ENCODE peak calls at places on chromosomes 6 and 20, in eight cellular contexts. One of them, this sample, is unnamed.
A peak's percentile ranks its signal among the peaks of the same experiment; 100 is the strongest.

GRCh38 chr6:27966044-27966443 is 9.0 kb downstream of the OR2B6 start:
- DNase-seq in A549: no peak
- DNase-seq in body of pancreas: no peak
- DNase-seq in breast epithelium: no peak
- DNase-seq in CD8-positive, alpha-beta memory T cell: no peak
- DNase-seq in psoas muscle: no peak
- DNase-seq in heart right ventricle: no peak
- DNase-seq in DND-41: no peak
- DNase-seq in this sample: no peak

GRCh38 chr6:11575408-11576033 is 38.0 kb downstream of the TMEM170B start:
- DNase-seq in breast epithelium: peak; percentile 53
- DNase-seq in heart right ventricle: no peak
- DNase-seq in A549: peak; percentile 51
- DNase-seq in psoas muscle: no peak
- DNase-seq in body of pancreas: peak; percentile 70
- DNase-seq in DND-41: peak; percentile 64
- DNase-seq in CD8-positive, alpha-beta memory T cell: peak; percentile 20
- DNase-seq in this sample: no peak

GRCh38 chr6:39882567-39882953 is 51.7 kb downstream of the MOCS1 start:
- DNase-seq in breast epithelium: no peak
- DNase-seq in CD8-positive, alpha-beta memory T cell: no peak
- DNase-seq in A549: no peak
- DNase-seq in heart right ventricle: no peak
- DNase-seq in psoas muscle: no peak
- DNase-seq in body of pancreas: peak; percentile 52
- DNase-seq in DND-41: no peak
- DNase-seq in this sample: peak; percentile 68

GRCh38 chr6:21595951-21596378 is 2.4 kb downstream of the SOX4 start:
- DNase-seq in body of pancreas: peak; percentile 24
- DNase-seq in A549: no peak
- DNase-seq in CD8-positive, alpha-beta memory T cell: no peak
- DNase-seq in breast epithelium: no peak
- DNase-seq in DND-41: no peak
- DNase-seq in psoas muscle: no peak
- DNase-seq in heart right ventricle: peak; percentile 23
- DNase-seq in this sample: peak; percentile 42

GRCh38 chr20:15512916-15513315 is 1060.3 kb downstream of the KIF16B start:
- DNase-seq in psoas muscle: no peak
- DNase-seq in body of pancreas: no peak
- DNase-seq in CD8-positive, alpha-beta memory T cell: no peak
- DNase-seq in breast epithelium: no peak
- DNase-seq in heart right ventricle: no peak
- DNase-seq in DND-41: no peak
- DNase-seq in A549: no peak
- DNase-seq in this sample: no peak

GRCh38 chr20:47668313-47669156 is 116.7 kb downstream of the SULF2 start:
- DNase-seq in body of pancreas: no peak
- DNase-seq in A549: no peak
- DNase-seq in psoas muscle: no peak
- DNase-seq in DND-41: no peak
- DNase-seq in CD8-positive, alpha-beta memory T cell: no peak
- DNase-seq in breast epithelium: no peak
- DNase-seq in heart right ventricle: no peak
- DNase-seq in this sample: no peak

GRCh38 chr20:62181808-62182207 is 1.0 kb upstream of the MTG2 start:
- DNase-seq in psoas muscle: no peak
- DNase-seq in DND-41: no peak
- DNase-seq in heart right ventricle: no peak
- DNase-seq in A549: no peak
- DNase-seq in breast epithelium: no peak
- DNase-seq in CD8-positive, alpha-beta memory T cell: no peak
- DNase-seq in body of pancreas: no peak
- DNase-seq in this sample: no peak

GRCh38 chr6:153013438-153013837 is 10.9 kb upstream of the MTRF1L start:
- DNase-seq in CD8-positive, alpha-beta memory T cell: no peak
- DNase-seq in heart right ventricle: no peak
- DNase-seq in psoas muscle: no peak
- DNase-seq in body of pancreas: no peak
- DNase-seq in DND-41: no peak
- DNase-seq in breast epithelium: no peak
- DNase-seq in A549: no peak
- DNase-seq in this sample: no peak

GRCh38 chr6:4281341-4282293 is 146.2 kb upstream of the ECI2 start:
- DNase-seq in A549: no peak
- DNase-seq in CD8-positive, alpha-beta memory T cell: peak; percentile 1
- DNase-seq in breast epithelium: peak; percentile 61
- DNase-seq in psoas muscle: peak; percentile 86
- DNase-seq in DND-41: no peak
- DNase-seq in body of pancreas: peak; percentile 64
- DNase-seq in heart right ventricle: peak; percentile 38
- DNase-seq in this sample: peak; percentile 47

GRCh38 chr6:5681480-5681879 is 325.2 kb downstream of the NRN1 start:
- DNase-seq in body of pancreas: no peak
- DNase-seq in psoas muscle: no peak
- DNase-seq in CD8-positive, alpha-beta memory T cell: no peak
- DNase-seq in A549: no peak
- DNase-seq in DND-41: no peak
- DNase-seq in breast epithelium: no peak
- DNase-seq in heart right ventricle: no peak
- DNase-seq in this sample: no peak

GRCh38 chr6:21402368-21402767 is 191.2 kb upstream of the SOX4 start:
- DNase-seq in A549: no peak
- DNase-seq in DND-41: no peak
- DNase-seq in heart right ventricle: no peak
- DNase-seq in psoas muscle: no peak
- DNase-seq in breast epithelium: peak; percentile 28
- DNase-seq in CD8-positive, alpha-beta memory T cell: no peak
- DNase-seq in body of pancreas: no peak
- DNase-seq in this sample: peak; percentile 62

GRCh38 chr6:156852858-156853216 is 75.7 kb downstream of the ARID1B start:
- DNase-seq in CD8-positive, alpha-beta memory T cell: no peak
- DNase-seq in heart right ventricle: no peak
- DNase-seq in breast epithelium: no peak
- DNase-seq in A549: no peak
- DNase-seq in psoas muscle: no peak
- DNase-seq in body of pancreas: no peak
- DNase-seq in DND-41: no peak
- DNase-seq in this sample: no peak
- H3K4me1 ChIP-seq in CD8-positive, alpha-beta memory T cell: peaks cover 57% of the 10 kb centered on the region
- H3K4me1 ChIP-seq in heart right ventricle: peaks cover 78% of the 10 kb centered on the region
- H3K4me1 ChIP-seq in breast epithelium: no peaks in the 10 kb centered on the region
- H3K4me1 ChIP-seq in A549: peaks cover 10% of the 10 kb centered on the region
- H3K4me1 ChIP-seq in psoas muscle: peaks cover 86% of the 10 kb centered on the region
- H3K4me1 ChIP-seq in body of pancreas: peaks cover 43% of the 10 kb centered on the region
- H3K4me1 ChIP-seq in DND-41: no peaks in the 10 kb centered on the region
- H3K4me1 ChIP-seq in this sample: peaks cover 24% of the 10 kb centered on the region

GRCh38 chr6:36916159-36916558 is 30.4 kb downstream of the C6orf89 start:
- DNase-seq in CD8-positive, alpha-beta memory T cell: no peak
- DNase-seq in A549: no peak
- DNase-seq in breast epithelium: no peak
- DNase-seq in heart right ventricle: no peak
- DNase-seq in body of pancreas: no peak
- DNase-seq in DND-41: no peak
- DNase-seq in psoas muscle: no peak
- DNase-seq in this sample: no peak
- H3K4me1 ChIP-seq in CD8-positive, alpha-beta memory T cell: peaks cover 22% of the 10 kb centered on the region
- H3K4me1 ChIP-seq in A549: peaks cover 25% of the 10 kb centered on the region
- H3K4me1 ChIP-seq in breast epithelium: peaks cover 3% of the 10 kb centered on the region
- H3K4me1 ChIP-seq in heart right ventricle: peaks cover 56% of the 10 kb centered on the region
- H3K4me1 ChIP-seq in body of pancreas: peaks cover 29% of the 10 kb centered on the region
- H3K4me1 ChIP-seq in DND-41: peaks cover 34% of the 10 kb centered on the region
- H3K4me1 ChIP-seq in psoas muscle: peaks cover 18% of the 10 kb centered on the region
- H3K4me1 ChIP-seq in this sample: peaks cover 16% of the 10 kb centered on the region

GRCh38 chr6:43378631-43379030 is 9.2 kb upstream of the ZNF318 start:
- DNase-seq in A549: no peak
- DNase-seq in body of pancreas: no peak
- DNase-seq in CD8-positive, alpha-beta memory T cell: no peak
- DNase-seq in psoas muscle: no peak
- DNase-seq in heart right ventricle: no peak
- DNase-seq in breast epithelium: no peak
- DNase-seq in DND-41: no peak
- DNase-seq in this sample: no peak
- H3K4me1 ChIP-seq in A549: no peaks in the 10 kb centered on the region
- H3K4me1 ChIP-seq in body of pancreas: peaks cover 14% of the 10 kb centered on the region
- H3K4me1 ChIP-seq in CD8-positive, alpha-beta memory T cell: peaks cover 34% of the 10 kb centered on the region
- H3K4me1 ChIP-seq in psoas muscle: no peaks in the 10 kb centered on the region
- H3K4me1 ChIP-seq in heart right ventricle: no peaks in the 10 kb centered on the region
- H3K4me1 ChIP-seq in breast epithelium: no peaks in the 10 kb centered on the region
- H3K4me1 ChIP-seq in DND-41: peaks cover 13% of the 10 kb centered on the region
- H3K4me1 ChIP-seq in this sample: no peaks in the 10 kb centered on the region

GRCh38 chr6:79609225-79609595 is 21.9 kb upstream of the SH3BGRL2 start:
- DNase-seq in psoas muscle: no peak
- DNase-seq in CD8-positive, alpha-beta memory T cell: no peak
- DNase-seq in DND-41: no peak
- DNase-seq in body of pancreas: no peak
- DNase-seq in breast epithelium: no peak
- DNase-seq in A549: no peak
- DNase-seq in heart right ventricle: no peak
- DNase-seq in this sample: no peak

GRCh38 chr6:79605968-79606764 is 25.0 kb upstream of the SH3BGRL2 start:
- DNase-seq in body of pancreas: no peak
- DNase-seq in A549: peak; percentile 3
- DNase-seq in DND-41: no peak
- DNase-seq in breast epithelium: no peak
- DNase-seq in CD8-positive, alpha-beta memory T cell: no peak
- DNase-seq in heart right ventricle: no peak
- DNase-seq in psoas muscle: no peak
- DNase-seq in this sample: no peak

GRCh38 chr6:79610301-79611009 is 20.7 kb upstream of the SH3BGRL2 start:
- DNase-seq in breast epithelium: peak; percentile 45
- DNase-seq in heart right ventricle: no peak
- DNase-seq in DND-41: no peak
- DNase-seq in A549: no peak
- DNase-seq in psoas muscle: no peak
- DNase-seq in body of pancreas: no peak
- DNase-seq in CD8-positive, alpha-beta memory T cell: no peak
- DNase-seq in this sample: no peak

GRCh38 chr6:79607000-79607399 is 24.1 kb upstream of the SH3BGRL2 start:
- DNase-seq in body of pancreas: no peak
- DNase-seq in DND-41: no peak
- DNase-seq in psoas muscle: no peak
- DNase-seq in heart right ventricle: no peak
- DNase-seq in A549: no peak
- DNase-seq in CD8-positive, alpha-beta memory T cell: no peak
- DNase-seq in breast epithelium: no peak
- DNase-seq in this sample: no peak

GRCh38 chr6:79608334-79609224 is 22.6 kb upstream of the SH3BGRL2 start:
- DNase-seq in breast epithelium: no peak
- DNase-seq in heart right ventricle: no peak
- DNase-seq in A549: no peak
- DNase-seq in psoas muscle: no peak
- DNase-seq in CD8-positive, alpha-beta memory T cell: no peak
- DNase-seq in DND-41: no peak
- DNase-seq in body of pancreas: no peak
- DNase-seq in this sample: no peak
- H3K4me1 ChIP-seq in breast epithelium: no peaks in the 10 kb centered on the region
- H3K4me1 ChIP-seq in heart right ventricle: no peaks in the 10 kb centered on the region
- H3K4me1 ChIP-seq in A549: peaks cover 21% of the 10 kb centered on the region
- H3K4me1 ChIP-seq in psoas muscle: peaks cover 3% of the 10 kb centered on the region
- H3K4me1 ChIP-seq in CD8-positive, alpha-beta memory T cell: no peaks in the 10 kb centered on the region
- H3K4me1 ChIP-seq in DND-41: no peaks in the 10 kb centered on the region
- H3K4me1 ChIP-seq in body of pancreas: peaks cover 8% of the 10 kb centered on the region
- H3K4me1 ChIP-seq in this sample: peaks cover 1% of the 10 kb centered on the region

GRCh38 chr6:63673692-63674091 is 38.1 kb downstream of the PHF3 start:
- DNase-seq in A549: no peak
- DNase-seq in CD8-positive, alpha-beta memory T cell: no peak
- DNase-seq in psoas muscle: no peak
- DNase-seq in body of pancreas: no peak
- DNase-seq in DND-41: no peak
- DNase-seq in breast epithelium: no peak
- DNase-seq in heart right ventricle: no peak
- DNase-seq in this sample: no peak

GRCh38 chr6:63672582-63673129 is 37.1 kb downstream of the PHF3 start:
- DNase-seq in psoas muscle: no peak
- DNase-seq in breast epithelium: no peak
- DNase-seq in CD8-positive, alpha-beta memory T cell: no peak
- DNase-seq in DND-41: no peak
- DNase-seq in body of pancreas: no peak
- DNase-seq in A549: no peak
- DNase-seq in heart right ventricle: no peak
- DNase-seq in this sample: no peak

GRCh38 chr6:63674635-63675034 is 39.0 kb downstream of the PHF3 start:
- DNase-seq in psoas muscle: no peak
- DNase-seq in breast epithelium: no peak
- DNase-seq in A549: no peak
- DNase-seq in heart right ventricle: no peak
- DNase-seq in body of pancreas: no peak
- DNase-seq in DND-41: no peak
- DNase-seq in CD8-positive, alpha-beta memory T cell: no peak
- DNase-seq in this sample: no peak

GRCh38 chr6:63675138-63675537 is 39.5 kb downstream of the PHF3 start:
- DNase-seq in CD8-positive, alpha-beta memory T cell: no peak
- DNase-seq in breast epithelium: no peak
- DNase-seq in heart right ventricle: no peak
- DNase-seq in DND-41: no peak
- DNase-seq in body of pancreas: no peak
- DNase-seq in psoas muscle: no peak
- DNase-seq in A549: no peak
- DNase-seq in this sample: no peak

GRCh38 chr6:63671098-63671754 is 35.6 kb downstream of the PHF3 start:
- DNase-seq in breast epithelium: no peak
- DNase-seq in A549: no peak
- DNase-seq in CD8-positive, alpha-beta memory T cell: no peak
- DNase-seq in heart right ventricle: no peak
- DNase-seq in DND-41: no peak
- DNase-seq in psoas muscle: no peak
- DNase-seq in body of pancreas: no peak
- DNase-seq in this sample: no peak
- H3K4me1 ChIP-seq in breast epithelium: no peaks in the 10 kb centered on the region
- H3K4me1 ChIP-seq in A549: peaks cover 10% of the 10 kb centered on the region
- H3K4me1 ChIP-seq in CD8-positive, alpha-beta memory T cell: peaks cover 29% of the 10 kb centered on the region
- H3K4me1 ChIP-seq in heart right ventricle: peaks cover 30% of the 10 kb centered on the region
- H3K4me1 ChIP-seq in DND-41: no peaks in the 10 kb centered on the region
- H3K4me1 ChIP-seq in psoas muscle: peaks cover 34% of the 10 kb centered on the region
- H3K4me1 ChIP-seq in body of pancreas: peaks cover 33% of the 10 kb centered on the region
- H3K4me1 ChIP-seq in this sample: peaks cover 4% of the 10 kb centered on the region